ENCODE peak calls at places on chromosomes 13 and 19, in four cellular contexts. M, S, Z and B are unnamed samples.
A peak's percentile ranks its signal among the peaks of the same experiment; 100 is the strongest.

GRCh38 chr13:29577135-29578051 is 18.1 kb downstream of the SLC7A1 start:
- DNase-seq in M (no peak), S (no peak), Z (no peak), B (no peak)

GRCh38 chr19:3338541-3339181 is 27.7 kb upstream of the NFIC start:
- DNase-seq in M (no peak), S (peak; percentile 93), Z (no peak), B (no peak)

GRCh38 chr13:110226051-110226562 is 80.8 kb downstream of the COL4A1 start:
- DNase-seq in M (no peak), S (no peak), Z (no peak), B (no peak)

GRCh38 chr19:3210347-3211017 is 14.0 kb upstream of the CELF5 start:
- DNase-seq in M (peak; percentile 62), S (no peak), Z (peak; percentile 72), B (peak; percentile 74)

GRCh38 chr13:110394371-110394841 is 87.3 kb downstream of the COL4A2 start:
- DNase-seq in M (no peak), S (no peak), Z (no peak), B (no peak)

GRCh38 chr19:2691951-2692350 is 10.5 kb downstream of the GNG7 start:
- DNase-seq in M (no peak), S (no peak), Z (no peak), B (no peak)

GRCh38 chr13:44004881-44005280 is 125.2 kb downstream of the LACC1 start:
- DNase-seq in M (no peak), S (no peak), Z (no peak), B (no peak)

GRCh38 chr13:97018029-97018819 is 23.9 kb upstream of the OXGR1 start:
- DNase-seq in M (no peak), S (no peak), Z (peak; percentile 38), B (no peak)

GRCh38 chr13:24502567-24503375 is 9.8 kb downstream of the PARP4 start:
- DNase-seq in M (no peak), S (no peak), Z (no peak), B (no peak)

GRCh38 chr13:30725331-30726085 is 9.8 kb upstream of the ALOX5AP start:
- DNase-seq in M (no peak), S (peak; percentile 77), Z (no peak), B (no peak)

GRCh38 chr13:76164290-76164689 is 528.2 kb downstream of the LMO7 start:
- DNase-seq in M (no peak), S (no peak), Z (no peak), B (no peak)

GRCh38 chr13:54573186-54573585 is 1544.6 kb downstream of the OLFM4 start:
- DNase-seq in M (no peak), S (no peak), Z (no peak), B (no peak)

GRCh38 chr13:84645196-84646071 is 763.2 kb upstream of the SLITRK1 start:
- DNase-seq in M (no peak), S (no peak), Z (no peak), B (no peak)

GRCh38 chr13:111518161-111518791 is 197.8 kb downstream of the TEX29 start:
- DNase-seq in M (no peak), S (no peak), Z (no peak), B (no peak)

GRCh38 chr19:16076958-16077611 is 790 bp downstream of the TPM4 start:
- DNase-seq in M (peak; percentile 39), S (peak; percentile 86), Z (peak; percentile 55), B (no peak)

GRCh38 chr19:13151605-13152355 is 1.6 kb downstream of the IER2 start:
- DNase-seq in M (peak; percentile 92), S (peak; percentile 99), Z (peak; percentile 93), B (peak; percentile 97)

GRCh38 chr13:73366241-73366640 is 307.4 kb downstream of the KLF5 start:
- DNase-seq in M (no peak), S (no peak), Z (no peak), B (no peak)

GRCh38 chr19:5048091-5048726 is 79.3 kb downstream of the KDM4B start:
- DNase-seq in M (peak; percentile 66), S (peak; percentile 90), Z (peak; percentile 83), B (no peak)

GRCh38 chr13:61954092-61954491 is 538.4 kb upstream of the PCDH20 start:
- DNase-seq in M (no peak), S (no peak), Z (no peak), B (no peak)

DNA sequence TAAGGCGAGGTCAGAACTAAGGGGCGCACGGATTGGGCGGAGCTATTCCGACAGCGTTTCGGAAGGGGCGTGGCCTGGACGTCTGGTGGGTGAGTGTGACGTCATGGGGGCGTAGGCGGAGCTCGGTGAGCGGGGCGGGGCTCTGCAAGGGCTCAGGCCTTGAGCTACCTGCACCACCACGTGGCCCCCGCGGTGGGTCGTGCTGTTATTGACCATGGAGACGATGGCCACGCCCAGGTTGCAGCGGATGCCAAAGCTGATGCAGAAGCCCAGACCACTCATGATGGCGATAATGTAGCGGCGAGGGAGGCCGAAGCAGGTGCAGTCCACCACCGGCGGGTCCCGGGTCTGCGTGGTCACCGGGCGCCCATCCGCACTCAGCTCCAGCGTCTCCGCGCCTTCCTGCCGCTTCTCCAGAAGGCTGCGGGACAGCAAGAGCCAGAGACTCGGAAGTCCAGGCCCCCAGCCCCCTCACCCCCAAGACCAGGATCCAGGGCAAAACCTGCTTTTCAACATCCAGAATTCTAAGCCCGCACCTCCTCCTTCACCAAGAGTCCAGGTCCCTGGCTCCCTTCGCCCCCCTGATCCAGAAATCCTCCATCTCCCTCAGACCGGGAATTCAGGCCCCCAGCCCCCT is 4.8 kb downstream of the SLC17A7 start:
- DNase-seq in M (no peak), S (no peak), Z (peak; percentile 40), B (no peak)
- TF ChIP-seq CTCF in M (no peak), S (no peak), Z (no peak), B (no peak)

GRCh38 chr13:78131811-78132210 is 213.2 kb upstream of the EDNRB start:
- DNase-seq in M (no peak), S (no peak), Z (no peak), B (no peak)
- TF ChIP-seq CTCF in M (no peak), S (no peak), Z (peak; percentile 43), B (peak; percentile 23)

GRCh38 chr19:18117692-18118378 is 20.3 kb downstream of the MAST3 start:
- DNase-seq in M (peak; percentile 98), S (peak; percentile 92), Z (peak; percentile 96), B (peak; percentile 85)
- TF ChIP-seq CTCF in M (no peak), S (no peak), Z (no peak), B (no peak)

GRCh38 chr13:52850396-52851152 is 2.1 kb upstream of the PCDH8 start:
- DNase-seq in M (no peak), S (peak; percentile 71), Z (peak; percentile 91), B (no peak)
- TF ChIP-seq CTCF in M (no peak), S (no peak), Z (peak; percentile 54), B (no peak)

GRCh38 chr19:1466018-1466460 is 13.0 kb downstream of the C19orf25 start:
- DNase-seq in M (no peak), S (no peak), Z (no peak), B (no peak)
- TF ChIP-seq CTCF in M (no peak), S (no peak), Z (peak; percentile 12), B (peak; percentile 1)

DNA sequence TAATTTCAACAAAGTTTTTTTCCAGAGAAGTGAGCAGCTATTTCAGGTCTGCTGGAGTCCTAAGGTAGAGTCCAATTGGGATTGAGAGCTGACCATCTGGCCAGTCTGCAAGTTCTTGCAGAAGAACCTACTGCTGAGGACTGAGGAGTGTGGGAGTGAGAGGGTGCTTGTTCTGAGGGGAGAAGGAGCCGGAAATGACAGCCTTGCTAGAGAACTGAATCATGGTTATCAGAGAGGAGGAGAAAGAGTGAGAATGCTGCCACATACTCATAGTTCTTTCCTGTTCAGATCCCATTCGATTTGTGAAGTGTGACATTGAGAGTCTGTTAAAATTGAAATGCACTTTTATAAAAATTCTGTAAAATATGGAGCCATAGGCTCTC is 350.0 kb downstream of the KCNRG start:
- DNase-seq in M (no peak), S (no peak), Z (no peak), B (no peak)
- TF ChIP-seq CTCF in M (no peak), S (no peak), Z (no peak), B (no peak)

GRCh38 chr19:57279418-57280164 is 694 bp upstream of the ZNF460 start:
- DNase-seq in M (peak; percentile 62), S (peak; percentile 95), Z (peak; percentile 82), B (peak; percentile 90)
- TF ChIP-seq CTCF in M (no peak), S (peak; percentile 19), Z (no peak), B (no peak)

DNA sequence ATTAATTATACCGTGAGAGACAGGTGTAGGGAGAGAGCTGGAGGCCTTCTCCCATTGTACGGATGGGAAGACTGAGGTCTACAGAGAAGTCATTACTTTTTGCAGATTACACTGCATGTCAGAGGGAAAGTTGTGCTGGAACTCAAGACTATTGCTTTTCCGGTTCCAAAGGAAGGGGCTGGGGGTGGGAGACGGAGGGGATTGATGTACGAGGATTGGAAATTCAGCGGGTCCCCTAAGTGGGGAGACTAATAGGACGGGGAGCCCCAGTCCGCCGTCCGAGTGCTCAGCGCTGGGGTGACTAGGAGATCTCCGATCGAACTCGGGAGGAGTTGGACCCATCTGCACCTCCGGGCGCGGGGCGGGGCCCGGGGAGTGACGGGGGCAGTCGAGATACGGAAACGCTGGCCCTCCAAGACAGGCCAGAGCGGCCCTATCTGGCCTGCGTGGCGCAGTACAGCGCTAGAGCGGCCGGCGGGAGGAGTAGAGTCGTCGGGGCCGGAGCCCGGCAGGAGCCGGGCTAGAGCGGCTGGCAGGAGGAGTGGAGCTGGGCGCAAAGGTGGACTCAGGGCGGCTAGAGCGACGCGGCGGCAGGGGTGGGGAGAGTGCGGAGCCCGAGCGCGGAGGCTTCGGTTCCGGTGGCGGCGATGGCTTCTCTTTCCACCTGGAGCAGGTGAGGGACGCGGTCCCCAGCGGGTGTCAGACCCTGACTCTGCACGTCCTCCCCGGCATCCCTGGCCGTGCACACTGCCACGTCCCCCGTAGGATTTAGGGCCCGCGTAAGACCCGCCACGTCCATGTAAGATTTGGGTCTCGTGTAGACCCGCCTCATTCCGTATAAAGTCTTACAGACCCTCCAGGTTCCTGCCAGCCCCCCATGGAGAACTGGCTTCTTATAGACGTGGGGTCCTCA is 1.1 kb downstream of the ARHGEF1 start:
- DNase-seq in M (peak; percentile 86), S (peak; percentile 97), Z (peak; percentile 95), B (peak; percentile 92)
- TF ChIP-seq CTCF in M (no peak), S (no peak), Z (no peak), B (no peak)